ENCODE peak calls at places on chromosomes 16 and 17, in nine cellular contexts. G is left ventricle myocardium inferior, R is fibroblast of villous mesenchyme, Y is breast epithelium, K is cardiac fibroblast, M is HepG2, C is neural progenitor cell, Q is lower lobe of right lung, T is pancreas. L is an unnamed sample.

GRCh38 chr16:12903325-12904040 is 2.1 kb downstream of the SHISA9 start:
- DNase-seq in G (no peak), R (no peak), Y (no peak), K (no peak), M (no peak), C (peak; percentile 79), Q (no peak), T (no peak), L (no peak)

GRCh38 chr16:54594646-54595381 is 308.2 kb upstream of the IRX3 start:
- DNase-seq in G (no peak), R (no peak), Y (no peak), K (no peak), M (no peak), C (peak; percentile 55), Q (no peak), T (no peak), L (no peak)

GRCh38 chr16:73326770-73327470 is 279.0 kb upstream of the ZFHX3 start:
- DNase-seq in G (no peak), R (no peak), Y (no peak), K (no peak), M (peak; percentile 32), C (no peak), Q (no peak), T (no peak), L (no peak)

GRCh38 chr16:11955713-11956123 is 9.3 kb upstream of the TNFRSF17 start:
- DNase-seq in G (no peak), R (peak; percentile 93), Y (no peak), K (peak; percentile 79), M (no peak), C (no peak), Q (no peak), T (no peak), L (peak; percentile 92)

GRCh38 chr16:73048292-73049050 is 543 bp upstream of the ZFHX3 start:
- DNase-seq in G (peak; percentile 78), R (peak; percentile 41), Y (no peak), K (peak; percentile 56), M (peak; percentile 84), C (peak; percentile 86), Q (peak; percentile 83), T (no peak), L (no peak)

GRCh38 chr17:660453-660852 is 54.2 kb downstream of the VPS53 start:
- DNase-seq in G (no peak), R (no peak), Y (no peak), K (no peak), M (no peak), C (no peak), Q (no peak), T (no peak), L (no peak)

GRCh38 chr16:76309639-76310335 is 32.6 kb downstream of the CNTNAP4 start:
- DNase-seq in G (no peak), R (no peak), Y (no peak), K (no peak), M (no peak), C (no peak), Q (no peak), T (no peak), L (peak; percentile 45)

GRCh38 chr16:58031016-58031800 is 5.7 kb downstream of the MMP15 start:
- DNase-seq in G (no peak), R (no peak), Y (no peak), K (no peak), M (no peak), C (no peak), Q (peak; percentile 58), T (no peak), L (no peak)

GRCh38 chr16:84144859-84145639 is at the start of the genes DNAAF1 and HSDL1:
- DNase-seq in G (peak; percentile 91), R (peak; percentile 83), Y (peak; percentile 81), K (peak; percentile 81), M (peak; percentile 83), C (peak; percentile 97), Q (peak; percentile 92), T (peak; percentile 83), L (peak; percentile 85)

GRCh38 chr16:23504076-23504452 is 6.2 kb downstream of the GGA2 start:
- DNase-seq in G (no peak), R (peak; percentile 75), Y (peak; percentile 77), K (peak; percentile 70), M (no peak), C (no peak), Q (peak; percentile 53), T (no peak), L (peak; percentile 85)

GRCh38 chr17:59830007-59830630 is 62.6 kb downstream of the TUBD1 start:
- DNase-seq in G (no peak), R (peak; percentile 66), Y (no peak), K (peak; percentile 84), M (no peak), C (no peak), Q (no peak), T (no peak), L (peak; percentile 61)

GRCh38 chr16:69823831-69824563 is 61.9 kb downstream of the WWP2 start:
- DNase-seq in G (peak; percentile 57), R (peak; percentile 20), Y (no peak), K (peak; percentile 69), M (no peak), C (no peak), Q (no peak), T (peak; percentile 78), L (no peak)

GRCh38 chr17:82371333-82372062 is at the start of gene UTS2R:
- DNase-seq in G (no peak), R (no peak), Y (no peak), K (no peak), M (no peak), C (peak; percentile 81), Q (peak; percentile 41), T (no peak), L (no peak)

GRCh38 chr17:35731932-35732805 is 730 bp downstream of the RASL10B start:
- DNase-seq in G (no peak), R (no peak), Y (peak; percentile 16), K (no peak), M (no peak), C (peak; percentile 47), Q (no peak), T (no peak), L (no peak)

GRCh38 chr16:89564476-89565255 is 4.2 kb downstream of the RPL13 start:
- DNase-seq in G (no peak), R (no peak), Y (no peak), K (no peak), M (peak; percentile 53), C (peak; percentile 63), Q (no peak), T (no peak), L (peak; percentile 33)

GRCh38 chr16:57882797-57883196 is 80.5 kb upstream of the KIFC3 start:
- DNase-seq in G (no peak), R (no peak), Y (no peak), K (peak; percentile 67), M (no peak), C (peak; percentile 42), Q (no peak), T (no peak), L (no peak)

DNA sequence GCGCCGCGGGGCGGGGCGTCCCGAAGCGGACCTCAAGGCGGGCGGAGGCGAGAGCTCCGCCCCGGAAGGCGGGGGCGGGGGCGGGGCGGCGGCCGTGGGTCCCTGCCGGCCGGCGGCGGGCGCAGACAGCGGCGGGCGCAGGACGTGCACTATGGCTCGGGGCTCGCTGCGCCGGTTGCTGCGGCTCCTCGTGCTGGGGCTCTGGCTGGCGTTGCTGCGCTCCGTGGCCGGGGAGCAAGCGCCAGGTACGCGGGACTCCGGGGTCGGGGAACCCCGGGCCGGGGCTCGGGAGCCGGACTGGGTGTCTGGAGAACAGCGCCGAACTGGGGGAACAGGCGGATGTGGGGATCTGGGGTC is at the start of gene TNFRSF12A:
- DNase-seq in G (peak; percentile 83), R (peak; percentile 70), Y (peak; percentile 76), K (peak; percentile 80), M (peak; percentile 66), C (peak; percentile 93), Q (peak; percentile 88), T (peak; percentile 73), L (peak; percentile 87)
- TF ChIP-seq CTCF in G (peak; percentile 31), R (no peak), Y (no peak), K (no peak), M (no peak), C (no peak), Q (no peak), T (no peak), L (no peak)

GRCh38 chr17:65593870-65594584 is 32.6 kb upstream of the AXIN2 start:
- DNase-seq in G (no peak), R (peak; percentile 39), Y (no peak), K (peak; percentile 30), M (no peak), C (peak; percentile 59), Q (no peak), T (no peak), L (no peak)
- H3K4me3 ChIP-seq in G (peak overlapping the region; percentile 46), R (peak overlapping the region; percentile 44), Y (peak overlapping the region; percentile 21), K (peak overlapping the region; percentile 42), M (no peak overlapping the region), C (peak overlapping the region; percentile 16), Q (peak overlapping the region; percentile 13), T (no peak overlapping the region), L (no peak overlapping the region)

GRCh38 chr17:76102944-76103273 is 678 bp downstream of the EXOC7 start:
- DNase-seq in G (no peak), R (peak; percentile 6), Y (no peak), K (no peak), M (no peak), C (no peak), Q (no peak), T (no peak), L (no peak)

GRCh38 chr17:76104896-76105231 is 1.3 kb upstream of the EXOC7 start:
- DNase-seq in G (no peak), R (no peak), Y (no peak), K (no peak), M (peak; percentile 39), C (no peak), Q (no peak), T (no peak), L (no peak)

GRCh38 chr17:76104140-76104895 is 731 bp upstream of the EXOC7 start:
- DNase-seq in G (no peak), R (no peak), Y (no peak), K (no peak), M (peak; percentile 61), C (no peak), Q (peak; percentile 49), T (no peak), L (no peak)

GRCh38 chr17:76103274-76104139 is at the start of gene EXOC7:
- DNase-seq in G (peak; percentile 90), R (peak; percentile 91), Y (peak; percentile 86), K (peak; percentile 93), M (peak; percentile 92), C (peak; percentile 97), Q (peak; percentile 93), T (peak; percentile 85), L (peak; percentile 90)

GRCh38 chr17:76107507-76107906 is 3.9 kb upstream of the EXOC7 start:
- DNase-seq in G (no peak), R (peak; percentile 23), Y (no peak), K (peak; percentile 14), M (peak; percentile 58), C (peak; percentile 19), Q (peak; percentile 12), T (no peak), L (peak; percentile 39)
- TF ChIP-seq CTCF in G (peak; percentile 14), R (peak; percentile 26), Y (no peak), K (peak; percentile 23), M (peak; percentile 35), C (peak; percentile 40), Q (no peak), T (no peak), L (no peak)

DNA sequence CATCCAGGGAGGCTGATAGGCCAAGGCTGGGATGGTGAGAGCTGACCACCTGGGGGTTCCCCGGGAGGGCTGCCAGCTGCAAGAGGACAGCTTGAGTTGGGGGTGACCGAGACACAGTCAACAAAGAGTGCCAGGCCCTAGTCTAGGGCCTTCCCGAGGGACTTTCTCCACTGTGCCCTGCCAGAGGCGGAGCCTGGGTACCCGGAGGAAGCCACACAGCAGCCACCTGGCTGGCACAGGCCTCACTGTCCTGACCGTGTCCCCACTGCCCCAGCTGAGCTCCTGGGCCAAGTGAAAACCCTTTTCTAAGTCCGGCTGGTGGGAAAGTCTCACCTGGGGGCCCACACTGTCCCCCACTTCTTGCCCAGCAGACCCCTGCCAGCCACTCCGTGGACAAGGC is 71.9 kb upstream of the GSE1 start:
- DNase-seq in G (no peak), R (no peak), Y (no peak), K (no peak), M (no peak), C (no peak), Q (no peak), T (no peak), L (no peak)
- H3K4me3 ChIP-seq in G (no peak overlapping the region), R (no peak overlapping the region), Y (no peak overlapping the region), K (no peak overlapping the region), M (no peak overlapping the region), C (no peak overlapping the region), Q (no peak overlapping the region), T (no peak overlapping the region), L (no peak overlapping the region)